ENCODE peak calls at places on chromosomes 11 and 22, in four cellular contexts. O, T, R and H are unnamed samples.

GRCh38 chr11:133501643-133502535 is 30.4 kb downstream of the OPCML start:
- DNase-seq in O (no peak), T (no peak), R (no peak), H (no peak)

GRCh38 chr22:43014062-43014875 is 680 bp downstream of the PACSIN2 start:
- DNase-seq in O (peak), T (peak), R (peak), H (peak)

GRCh38 chr11:92475824-92476223 is 251.2 kb downstream of the FAT3 start:
- DNase-seq in O (no peak), T (no peak), R (no peak), H (no peak)

GRCh38 chr11:8983552-8983951 is 19.3 kb upstream of the TMEM9B start:
- DNase-seq in O (no peak), T (no peak), R (no peak), H (no peak)

GRCh38 chr11:1127664-1128162 is 30.0 kb upstream of the MUC5AC start:
- DNase-seq in O (no peak), T (no peak), R (no peak), H (no peak)

GRCh38 chr11:47257518-47258316 is at the start of gene NR1H3:
- DNase-seq in O (peak), T (peak), R (peak), H (peak)

GRCh38 chr11:128328955-128329551 is 258.3 kb downstream of the ETS1 start:
- DNase-seq in O (no peak), T (no peak), R (no peak), H (no peak)

GRCh38 chr22:47275479-47276218 is 513.2 kb downstream of the TBC1D22A start:
- DNase-seq in O (peak), T (no peak), R (no peak), H (no peak)

GRCh38 chr11:34086554-34087278 is 18.7 kb upstream of the NAT10 start:
- DNase-seq in O (no peak), T (no peak), R (no peak), H (no peak)

GRCh38 chr11:35142481-35143207 is 3.7 kb downstream of the CD44 start:
- DNase-seq in O (no peak), T (peak), R (peak), H (no peak)

GRCh38 chr11:70504246-70505020 is 106.1 kb downstream of the CTTN start:
- DNase-seq in O (no peak), T (no peak), R (no peak), H (no peak)

GRCh38 chr22:39185601-39186012 is 33.1 kb upstream of the CBX7 start:
- DNase-seq in O (no peak), T (peak), R (peak), H (no peak)
- TF ChIP-seq ELF4 in O (no peak), T (no peak), R (no peak), H (no peak)

GRCh38 chr11:7585816-7586215 is 72.0 kb downstream of the PPFIBP2 start:
- DNase-seq in O (no peak), T (no peak), R (no peak), H (no peak)
- TF ChIP-seq ELF4 in O (no peak), T (no peak), R (no peak), H (no peak)

DNA sequence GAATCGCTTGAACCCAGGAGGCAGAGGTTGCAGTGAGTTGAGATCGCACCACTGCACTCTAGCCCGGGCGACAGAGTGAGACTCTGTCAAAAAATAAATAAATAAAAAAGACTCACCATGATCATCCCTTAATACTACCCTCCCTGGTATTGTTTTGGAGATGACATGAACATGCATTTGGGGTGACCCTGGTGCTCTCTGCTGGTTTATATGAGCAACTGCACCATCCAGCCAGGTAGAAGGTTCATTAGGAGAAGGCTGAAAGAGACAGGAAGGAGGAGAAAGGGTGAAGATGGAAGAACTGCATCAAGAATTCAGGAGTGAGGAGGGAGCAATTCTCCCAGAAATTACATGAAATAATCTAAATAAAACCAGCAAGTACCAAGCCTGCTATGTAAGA is 37.8 kb downstream of the SLC5A1 start:
- DNase-seq in O (peak), T (peak), R (peak), H (peak)
- TF ChIP-seq ELF4 in O (no peak), T (no peak), R (no peak), H (no peak)

GRCh38 chr11:102197759-102198158 is 87.5 kb downstream of the YAP1 start:
- DNase-seq in O (peak), T (peak), R (no peak), H (no peak)

GRCh38 chr11:102194257-102194656 is 84.0 kb downstream of the YAP1 start:
- DNase-seq in O (no peak), T (no peak), R (no peak), H (no peak)

GRCh38 chr11:102194983-102195382 is 84.7 kb downstream of the YAP1 start:
- DNase-seq in O (no peak), T (no peak), R (no peak), H (no peak)

GRCh38 chr11:102196816-102197215 is 86.6 kb downstream of the YAP1 start:
- DNase-seq in O (no peak), T (no peak), R (no peak), H (no peak)

GRCh38 chr11:102196351-102196750 is 86.1 kb downstream of the YAP1 start:
- DNase-seq in O (no peak), T (no peak), R (no peak), H (no peak)
- TF ChIP-seq ELF4 in O (no peak), T (no peak), R (no peak), H (no peak)

GRCh38 chr22:28906312-28906711 is 22.9 kb downstream of the ZNRF3 start:
- DNase-seq in O (no peak), T (no peak), R (no peak), H (no peak)
- TF ChIP-seq ELF4 in O (no peak), T (no peak), R (no peak), H (no peak)

DNA sequence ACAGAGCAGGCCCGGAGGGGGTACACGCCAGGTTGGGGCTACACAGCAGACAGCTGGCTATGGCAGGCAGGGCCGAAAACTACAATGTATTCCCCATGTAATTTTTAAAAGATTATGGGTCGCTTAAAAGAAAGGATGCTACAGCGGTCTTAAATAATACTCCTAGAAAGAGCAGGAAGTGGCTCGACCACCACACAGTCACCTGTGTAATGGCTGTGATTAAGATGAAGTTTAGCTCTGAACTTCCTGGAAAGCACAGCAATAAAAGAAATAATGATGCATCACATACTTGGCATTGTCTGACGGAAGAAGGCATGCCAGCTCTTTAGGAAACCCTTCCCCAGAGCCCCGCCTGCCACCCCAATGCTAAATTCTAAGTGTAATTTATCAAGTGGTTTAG is 32.6 kb downstream of the WNT11 start:
- DNase-seq in O (no peak), T (no peak), R (no peak), H (no peak)
- TF ChIP-seq ELF4 in O (no peak), T (no peak), R (no peak), H (no peak)

DNA sequence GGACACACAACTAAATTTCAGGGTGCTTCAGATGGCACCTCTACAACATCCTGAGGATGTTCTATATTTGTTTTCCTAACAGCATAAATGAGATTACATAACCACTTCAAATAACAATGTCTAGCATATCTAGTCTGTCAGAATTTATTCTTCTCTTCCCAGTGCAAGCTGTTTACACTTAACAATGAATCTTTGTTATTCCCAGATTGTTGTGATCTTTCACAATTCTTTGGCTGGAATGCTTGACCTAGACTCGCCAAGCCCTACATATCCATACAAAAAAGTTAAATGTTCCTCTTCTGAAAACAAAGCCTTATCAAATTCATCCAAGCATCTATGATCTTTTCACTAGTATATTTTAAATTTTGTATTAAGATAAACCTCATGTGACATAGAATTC is 61.5 kb upstream of the CHRNA10 start:
- DNase-seq in O (no peak), T (peak), R (no peak), H (no peak)
- TF ChIP-seq ELF4 in O (no peak), T (no peak), R (no peak), H (no peak)

GRCh38 chr11:86676533-86677154 is 4.2 kb upstream of the ME3 start:
- DNase-seq in O (peak), T (peak), R (peak), H (peak)
- TF ChIP-seq ELF4 in O (no peak), T (no peak), R (no peak), H (no peak)

GRCh38 chr11:45532552-45532951 is 132.9 kb downstream of the CHST1 start:
- DNase-seq in O (no peak), T (no peak), R (no peak), H (no peak)
- TF ChIP-seq ELF4 in O (no peak), T (no peak), R (no peak), H (no peak)

DNA sequence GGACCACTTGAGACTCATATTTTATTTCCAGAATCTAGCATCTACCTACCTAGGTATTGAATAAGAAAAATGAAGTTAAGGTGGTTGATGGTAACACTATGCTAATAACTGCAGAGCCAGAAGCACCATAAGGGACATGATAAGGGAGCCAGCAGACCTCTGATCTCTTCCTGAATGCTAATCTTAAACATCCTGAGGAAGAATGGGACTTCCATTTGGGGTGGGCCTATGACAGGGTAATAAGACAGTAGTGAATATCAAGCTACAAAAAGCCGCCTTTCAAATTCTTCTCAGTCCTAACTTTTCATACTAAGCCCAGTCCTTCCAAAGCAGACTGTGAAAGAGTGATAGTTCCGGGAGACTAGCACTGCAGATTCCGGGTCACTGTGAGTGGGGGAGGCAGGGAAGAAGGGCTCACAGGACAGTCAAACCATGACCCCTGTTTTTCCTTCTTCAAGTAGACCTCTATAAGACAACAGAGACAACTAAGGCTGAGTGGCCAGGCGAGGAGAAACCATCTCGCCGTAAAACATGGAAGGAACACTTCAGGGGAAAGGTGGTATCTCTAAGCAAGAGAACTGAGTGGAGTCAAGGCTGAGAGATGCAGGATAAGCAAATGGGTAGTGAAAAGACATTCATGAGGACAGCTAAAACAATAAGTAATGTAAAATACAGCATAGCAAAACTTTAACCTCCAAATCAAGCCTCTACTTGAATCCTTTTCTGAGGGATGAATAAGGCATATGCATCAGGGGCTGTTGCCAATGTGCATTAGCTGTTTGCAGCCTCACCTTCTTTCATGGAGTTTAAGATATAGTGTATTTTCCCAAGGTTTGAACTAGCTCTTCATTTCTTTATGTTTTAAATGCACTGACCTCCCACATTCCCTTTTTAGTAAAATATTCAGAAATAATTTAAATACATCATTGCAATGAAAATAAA is 2.1 kb downstream of the HBB start:
- DNase-seq in O (no peak), T (no peak), R (peak), H (no peak)
- TF ChIP-seq ELF4 in O (no peak), T (no peak), R (no peak), H (no peak)